ENCODE peak calls at places on chromosomes 16 and 17, in eight cellular contexts. R is NCI-H510A, M is fibroblast of the aortic adventitia, U is T-helper 2 cell, K is epithelial cell of prostate, B is putamen, L is NCI-H1436, S is retinal pigment epithelial cell. A is an unnamed sample.

GRCh38 chr17:82602487-82602886 is 45.8 kb downstream of the WDR45B start:
- DNase-seq in B (no peak), S (no peak), K (no peak), L (no peak), U (no peak), R (no peak), M (no peak), A (no peak)

GRCh38 chr17:45948498-45948880 is 50.6 kb upstream of the STH start:
- DNase-seq in B (no peak), R (no peak), S (no peak), U (no peak), M (peak), L (no peak), K (no peak), A (no peak)

GRCh38 chr16:53484542-53484941 is 18.5 kb downstream of the AKTIP start:
- DNase-seq in S (no peak), L (no peak), B (no peak), K (no peak), U (no peak), M (no peak), R (no peak), A (no peak)

GRCh38 chr16:30030011-30030685 is 923 bp downstream of the TLCD3B start:
- DNase-seq in M (no peak), L (no peak), S (no peak), B (no peak), U (no peak), R (no peak), K (no peak), A (no peak)

GRCh38 chr17:76535788-76536510 is 1.6 kb downstream of the CYGB start:
- DNase-seq in K (no peak), R (no peak), U (no peak), M (no peak), S (no peak), B (no peak), L (no peak), A (no peak)

GRCh38 chr17:16486373-16487250 is 5.4 kb downstream of the LRRC75A start:
- DNase-seq in U (no peak), S (peak), K (peak), M (peak), L (peak), B (peak), R (peak), A (no peak)

GRCh38 chr17:74832421-74832820 is 27.3 kb downstream of the GRIN2C start:
- DNase-seq in M (no peak), R (peak), K (no peak), L (no peak), U (no peak), B (no peak), S (no peak), A (no peak)

GRCh38 chr17:78138204-78139060 is 7.8 kb upstream of the C17orf99 start:
- DNase-seq in U (no peak), K (no peak), B (no peak), L (no peak), M (no peak), S (no peak), R (no peak), A (no peak)

GRCh38 chr17:27367121-27367981 is 73.4 kb downstream of the WSB1 start:
- DNase-seq in M (no peak), R (no peak), B (no peak), U (no peak), S (no peak), L (no peak), K (no peak), A (no peak)

GRCh38 chr17:80469667-80470066 is 6.7 kb downstream of the NPTX1 start:
- DNase-seq in B (no peak), K (no peak), L (no peak), S (no peak), M (no peak), R (no peak), U (no peak), A (no peak)

GRCh38 chr16:11563493-11564040 is 23.2 kb downstream of the LITAF start:
- DNase-seq in M (no peak), S (no peak), R (no peak), K (no peak), B (no peak), U (no peak), L (no peak), A (no peak)

GRCh38 chr16:3086596-3087242 is 12.4 kb downstream of the ZSCAN10 start:
- DNase-seq in K (no peak), S (no peak), M (no peak), B (no peak), U (no peak), R (no peak), L (no peak), A (no peak)

GRCh38 chr17:6799738-6800137 is 23.7 kb downstream of the FBXO39 start:
- DNase-seq in M (no peak), U (no peak), K (no peak), S (no peak), R (no peak), L (no peak), B (no peak), A (no peak)

GRCh38 chr17:40551874-40552768 is 13.2 kb downstream of the CCR7 start:
- DNase-seq in L (no peak), B (peak), S (no peak), R (no peak), K (no peak), M (peak), U (no peak), A (no peak)

GRCh38 chr17:72466199-72466598 is 345.4 kb downstream of the SOX9 start:
- DNase-seq in B (no peak), R (no peak), U (no peak), L (no peak), K (peak), S (peak), M (peak), A (no peak)

GRCh38 chr17:10135539-10136257 is 62.7 kb downstream of the GAS7 start:
- DNase-seq in R (no peak), K (no peak), M (peak), L (no peak), B (no peak), S (no peak), U (no peak), A (no peak)

GRCh38 chr17:78241277-78242023 is 10.0 kb downstream of the TMEM235 start:
- DNase-seq in R (no peak), B (peak), M (peak), L (peak), S (no peak), K (no peak), U (no peak), A (no peak)

GRCh38 chr16:87926246-87927194 is 9.8 kb downstream of the CA5A start:
- DNase-seq in S (no peak), K (no peak), R (peak), B (no peak), U (no peak), M (no peak), L (no peak), A (no peak)

GRCh38 chr16:85403693-85404092 is 209.4 kb upstream of the GSE1 start:
- DNase-seq in U (no peak), M (no peak), K (no peak), R (no peak), S (no peak), L (no peak), B (no peak), A (no peak)

GRCh38 chr17:50279181-50279526 is 4.9 kb downstream of the TMEM92 start:
- DNase-seq in S (peak), M (no peak), B (no peak), K (no peak), U (no peak), L (no peak), R (no peak), A (no peak)

GRCh38 chr17:76497699-76497978 is 3.6 kb downstream of the RHBDF2 start:
- DNase-seq in U (no peak), B (no peak), R (no peak), L (no peak), K (no peak), M (no peak), S (no peak), A (no peak)

GRCh38 chr17:82528484-82529265 is 9.1 kb downstream of the FOXK2 start:
- DNase-seq in B (peak), R (peak), S (no peak), U (no peak), K (no peak), M (no peak), L (no peak), A (no peak)

GRCh38 chr17:46003907-46004748 is 5.1 kb downstream of the STH start:
- DNase-seq in U (no peak), R (no peak), L (no peak), M (peak), K (no peak), S (no peak), B (peak), A (no peak)

GRCh38 chr17:10610821-10611323 is 46.2 kb downstream of the MYH3 start:
- DNase-seq in U (no peak), K (no peak), B (no peak), L (no peak), R (no peak), M (no peak), S (no peak), A (no peak)

GRCh38 chr17:42403150-42403549 is 14.9 kb upstream of the STAT3 start:
- DNase-seq in S (no peak), M (no peak), K (no peak), R (no peak), U (no peak), B (no peak), L (peak), A (no peak)

GRCh38 chr16:16071631-16072244 is 122.3 kb downstream of the ABCC1 start:
- DNase-seq in U (no peak), R (no peak), S (peak), B (no peak), M (peak), K (no peak), L (no peak), A (no peak)

GRCh38 chr17:61490540-61490975 is 38.3 kb downstream of the TBX4 start:
- DNase-seq in M (peak), S (no peak), B (peak), R (no peak), U (no peak), K (peak), L (no peak), A (no peak)

GRCh38 chr17:37447641-37448040 is 41.0 kb downstream of the TADA2A start:
- DNase-seq in B (no peak), M (peak), R (no peak), S (no peak), K (no peak), U (no peak), L (no peak), A (no peak)

GRCh38 chr17:61404702-61405046 is 5.0 kb downstream of the TBX2 start:
- DNase-seq in U (no peak), L (no peak), B (no peak), K (no peak), R (no peak), S (no peak), M (no peak), A (no peak)

GRCh38 chr17:37039269-37039668 is 90.5 kb downstream of the AATF start:
- DNase-seq in K (no peak), S (no peak), L (peak), U (no peak), R (no peak), M (no peak), B (no peak), A (no peak)

GRCh38 chr16:75624921-75625334 is 1.8 kb upstream of the ADAT1 start:
- DNase-seq in S (no peak), K (no peak), M (peak), B (no peak), R (no peak), U (no peak), L (no peak), A (no peak)

GRCh38 chr16:50195276-50195675 is 42.2 kb downstream of the TENT4B start:
- DNase-seq in L (no peak), S (no peak), U (no peak), B (no peak), M (peak), R (no peak), K (no peak), A (no peak)

GRCh38 chr17:933168-934083 is 46.1 kb downstream of the NXN start:
- DNase-seq in M (peak), B (no peak), S (peak), K (no peak), L (no peak), U (no peak), R (no peak), A (no peak)

GRCh38 chr16:89918453-89919347 is at the start of gene MC1R:
- DNase-seq in B (no peak), L (peak), M (peak), R (no peak), S (no peak), K (no peak), U (no peak), A (no peak)

GRCh38 chr16:84406006-84406963 is 37.9 kb downstream of the ATP2C2 start:
- DNase-seq in B (peak), M (no peak), L (no peak), R (no peak), U (no peak), K (no peak), S (no peak), A (no peak)

GRCh38 chr16:81277681-81278080 is 37.1 kb upstream of the GAN start:
- DNase-seq in K (peak), B (no peak), M (no peak), L (no peak), R (no peak), U (no peak), S (no peak), A (no peak)

GRCh38 chr17:39484178-39484577 is 22.9 kb downstream of the CDK12 start:
- DNase-seq in R (no peak), K (no peak), U (no peak), L (no peak), B (no peak), M (no peak), S (no peak), A (no peak)

A was measured in iPS DF 6.9.